ENCODE peak calls at places on chromosome 21, in nine cellular contexts. F, M, E, H, B, A, D, S and T are unnamed samples.

GRCh38 chr21:14864211-14865021 is 200.4 kb downstream of the NRIP1 start:
- DNase-seq in F (no peak), M (no peak), E (no peak), H (peak; percentile 93), B (no peak), A (peak; percentile 77), D (no peak), S (peak; percentile 81), T (peak; percentile 57)

GRCh38 chr21:35503646-35504045 is 454.5 kb upstream of the RUNX1 start:
- DNase-seq in F (no peak), M (no peak), E (no peak), H (no peak), B (no peak), A (no peak), D (no peak), S (no peak), T (no peak)

GRCh38 chr21:36723371-36723881 is 24.5 kb downstream of the SIM2 start:
- DNase-seq in F (no peak), M (no peak), E (no peak), H (no peak), B (no peak), A (no peak), D (no peak), S (no peak), T (no peak)

GRCh38 chr21:36156815-36157670 is at the start of gene DOP1B:
- DNase-seq in F (peak; percentile 35), M (no peak), E (no peak), H (no peak), B (no peak), A (no peak), D (no peak), S (peak; percentile 67), T (no peak)

GRCh38 chr21:45293726-45294401 is 6.2 kb upstream of the POFUT2 start:
- DNase-seq in F (no peak), M (no peak), E (peak; percentile 53), H (no peak), B (no peak), A (no peak), D (no peak), S (no peak), T (peak; percentile 56)

GRCh38 chr21:19237603-19238002 is 834.0 kb upstream of the TMPRSS15 start:
- DNase-seq in F (no peak), M (no peak), E (no peak), H (no peak), B (no peak), A (no peak), D (no peak), S (no peak), T (no peak)

GRCh38 chr21:29817450-29817849 is 122.3 kb downstream of the GRIK1 start:
- DNase-seq in F (no peak), M (no peak), E (no peak), H (no peak), B (no peak), A (no peak), D (no peak), S (no peak), T (no peak)

GRCh38 chr21:21436012-21436545 is 437.9 kb downstream of the NCAM2 start:
- DNase-seq in F (no peak), M (no peak), E (no peak), H (no peak), B (no peak), A (no peak), D (no peak), S (no peak), T (no peak)

GRCh38 chr21:21101911-21102310 is 103.7 kb downstream of the NCAM2 start:
- DNase-seq in F (no peak), M (no peak), E (no peak), H (peak; percentile 79), B (no peak), A (no peak), D (no peak), S (no peak), T (no peak)

GRCh38 chr21:41967708-41968107 is 13.9 kb upstream of the C2CD2 start:
- DNase-seq in F (no peak), M (no peak), E (no peak), H (no peak), B (no peak), A (peak; percentile 26), D (peak; percentile 68), S (no peak), T (no peak)

GRCh38 chr21:14901482-14901958 is 163.3 kb downstream of the NRIP1 start:
- DNase-seq in F (peak; percentile 16), M (no peak), E (no peak), H (no peak), B (no peak), A (no peak), D (no peak), S (no peak), T (no peak)

GRCh38 chr21:28540514-28540913 is 452.2 kb downstream of the LTN1 start:
- DNase-seq in F (no peak), M (peak; percentile 43), E (peak; percentile 17), H (no peak), B (no peak), A (no peak), D (no peak), S (no peak), T (no peak)

GRCh38 chr21:35095859-35096291 is 46.8 kb upstream of the RUNX1 start:
- DNase-seq in F (no peak), M (no peak), E (no peak), H (no peak), B (no peak), A (no peak), D (no peak), S (no peak), T (no peak)

GRCh38 chr21:15363921-15364320 is 299.1 kb upstream of the NRIP1 start:
- DNase-seq in F (no peak), M (no peak), E (no peak), H (no peak), B (no peak), A (no peak), D (no peak), S (no peak), T (no peak)

GRCh38 chr21:44054710-44055109 is 42.6 kb downstream of the TRAPPC10 start:
- DNase-seq in F (no peak), M (no peak), E (peak; percentile 88), H (no peak), B (no peak), A (no peak), D (no peak), S (no peak), T (no peak)

GRCh38 chr21:42769820-42770716 is 109.3 kb downstream of the WDR4 start:
- DNase-seq in F (no peak), M (no peak), E (no peak), H (no peak), B (no peak), A (no peak), D (no peak), S (no peak), T (no peak)